ENCODE peak calls at places on chromosomes 11 and 22, in six cellular contexts. O is ecto neural progenitor cell; V is neural progenitor cell; Y is stimulated activated CD8-positive, alpha-beta memory T cell treated with anti-CD3 and anti-CD28 coated beads, Interleukin-4, amount 100 ng/mL, for 4 hours; B is hippocampal formation; D is activated naive CD8-positive, alpha-beta T cell treated with anti-CD3 and anti-CD28 coated beads, Interleukin-2, amount 10 ng/mL, durations not matched to agents 7 days and 5 days. U is an unnamed sample.

GRCh38 chr11:105168457-105168856 is 28.9 kb upstream of the CARD18 start:
- DNase-seq in O (no peak), V (no peak), Y (no peak), B (no peak), D (no peak), U (no peak)

GRCh38 chr22:17954860-17955587 is 69.3 kb downstream of the MICAL3 start:
- DNase-seq in O (no peak), V (no peak), Y (no peak), B (no peak), D (no peak), U (no peak)

GRCh38 chr11:608751-609354 is 6.9 kb downstream of the IRF7 start:
- DNase-seq in O (no peak), V (no peak), Y (no peak), B (no peak), D (no peak), U (no peak)

GRCh38 chr11:35013514-35014191 is 97.2 kb downstream of the PDHX start:
- DNase-seq in O (no peak), V (peak; percentile 20), Y (no peak), B (no peak), D (no peak), U (no peak)

GRCh38 chr22:47187558-47187957 is 425.1 kb downstream of the TBC1D22A start:
- DNase-seq in O (no peak), V (no peak), Y (no peak), B (no peak), D (peak; percentile 7), U (no peak)

GRCh38 chr22:49204599-49205214 is 623.0 kb downstream of the BRD1 start:
- DNase-seq in O (peak; percentile 22), V (no peak), Y (no peak), B (no peak), D (peak; percentile 10), U (no peak)

GRCh38 chr11:35082322-35083180 is 56.4 kb upstream of the CD44 start:
- DNase-seq in O (peak; percentile 56), V (peak; percentile 24), Y (peak; percentile 73), B (no peak), D (peak; percentile 80), U (peak; percentile 10)

GRCh38 chr11:128689946-128690745 is 3.7 kb upstream of the FLI1 start:
- DNase-seq in O (peak; percentile 54), V (peak; percentile 54), Y (no peak), B (no peak), D (no peak), U (no peak)

GRCh38 chr22:32340437-32340836 is 17.2 kb upstream of the RFPL3 start:
- DNase-seq in O (peak; percentile 46), V (no peak), Y (no peak), B (no peak), D (no peak), U (no peak)

GRCh38 chr11:29255401-29255800 is 761.4 kb downstream of the KCNA4 start:
- DNase-seq in O (no peak), V (no peak), Y (no peak), B (no peak), D (no peak), U (no peak)

GRCh38 chr11:29395555-29396072 is 621.2 kb downstream of the KCNA4 start:
- DNase-seq in O (no peak), V (no peak), Y (no peak), B (no peak), D (no peak), U (no peak)

GRCh38 chr11:113446938-113447337 is 28.3 kb downstream of the DRD2 start:
- DNase-seq in O (no peak), V (no peak), Y (no peak), B (no peak), D (no peak), U (no peak)

U was measured in nucleus accumbens.